ENCODE peak calls at places on chromosomes 2 and 18, in five cellular contexts. O, M, Q, W and Z are unnamed samples.

GRCh38 chr2:46384457-46384815 is 87.2 kb downstream of the EPAS1 start:
- DNase-seq in O (no peak), M (no peak), Q (no peak), W (no peak), Z (no peak)

GRCh38 chr2:109410021-109410815 is 203.5 kb downstream of the SEPTIN10 start:
- DNase-seq in O (peak), M (peak), Q (no peak), W (peak), Z (no peak)

GRCh38 chr2:38377501-38378258 is 607 bp upstream of the ATL2 start:
- DNase-seq in O (peak), M (peak), Q (no peak), W (peak), Z (no peak)

GRCh38 chr2:226915846-226916360 is 80.0 kb downstream of the RHBDD1 start:
- DNase-seq in O (no peak), M (peak), Q (no peak), W (peak), Z (no peak)

GRCh38 chr2:233142355-233142897 is 82.3 kb downstream of the INPP5D start:
- DNase-seq in O (no peak), M (no peak), Q (no peak), W (no peak), Z (no peak)

GRCh38 chr2:233822781-233823730 is 31.3 kb downstream of the HJURP start:
- DNase-seq in O (no peak), M (no peak), Q (no peak), W (no peak), Z (no peak)

GRCh38 chr18:41545091-41545888 is 409.7 kb upstream of the PIK3C3 start:
- DNase-seq in O (no peak), M (no peak), Q (no peak), W (no peak), Z (no peak)

GRCh38 chr2:96145028-96145939 is at the start of gene DUSP2:
- DNase-seq in O (peak), M (peak), Q (no peak), W (peak), Z (peak)

GRCh38 chr2:217215877-217216276 is 356.0 kb upstream of the TNP1 start:
- DNase-seq in O (no peak), M (no peak), Q (no peak), W (no peak), Z (no peak)

GRCh38 chr2:18599509-18600254 is 10.3 kb upstream of the NT5C1B start:
- DNase-seq in O (no peak), M (no peak), Q (no peak), W (peak), Z (no peak)

GRCh38 chr2:206802654-206803514 is 37.5 kb downstream of the FASTKD2 start:
- DNase-seq in O (no peak), M (no peak), Q (no peak), W (no peak), Z (no peak)

GRCh38 chr2:240636563-240637115 is 11.4 kb downstream of the GPR35 start:
- DNase-seq in O (no peak), M (no peak), Q (no peak), W (no peak), Z (no peak)

GRCh38 chr2:20676353-20677215 is 9.6 kb downstream of the GDF7 start:
- DNase-seq in O (no peak), M (peak), Q (no peak), W (no peak), Z (no peak)

GRCh38 chr18:26342646-26343045 is 116.4 kb downstream of the TAF4B start:
- DNase-seq in O (no peak), M (no peak), Q (no peak), W (no peak), Z (peak)

GRCh38 chr18:76476665-76477561 is 18.1 kb downstream of the ZNF516 start:
- DNase-seq in O (no peak), M (peak), Q (no peak), W (peak), Z (peak)

GRCh38 chr18:73461038-73461779 is 593.4 kb upstream of the NETO1 start:
- DNase-seq in O (no peak), M (peak), Q (no peak), W (peak), Z (no peak)

GRCh38 chr2:103132536-103133217 is 370.8 kb downstream of the TMEM182 start:
- DNase-seq in O (no peak), M (no peak), Q (no peak), W (no peak), Z (no peak)

GRCh38 chr2:46555011-46555410 is 75.6 kb downstream of the TMEM247 start:
- DNase-seq in O (no peak), M (no peak), Q (peak), W (no peak), Z (peak)

GRCh38 chr18:26909599-26910290 is 44.2 kb upstream of the AQP4 start:
- DNase-seq in O (no peak), M (no peak), Q (no peak), W (no peak), Z (no peak)

GRCh38 chr18:6960656-6961055 is 156.9 kb downstream of the LAMA1 start:
- DNase-seq in O (no peak), M (peak), Q (no peak), W (peak), Z (no peak)

GRCh38 chr2:222398446-222398885 is 25.9 kb upstream of the SGPP2 start:
- DNase-seq in O (peak), M (no peak), Q (no peak), W (no peak), Z (no peak)

GRCh38 chr2:231318436-231318835 is 77.1 kb upstream of the B3GNT7 start:
- DNase-seq in O (peak), M (no peak), Q (no peak), W (no peak), Z (no peak)

GRCh38 chr2:85631316-85631715 is 15.3 kb downstream of the USP39 start:
- DNase-seq in O (no peak), M (no peak), Q (no peak), W (no peak), Z (no peak)

GRCh38 chr2:85623991-85624390 is 8.0 kb downstream of the USP39 start:
- DNase-seq in O (no peak), M (no peak), Q (no peak), W (no peak), Z (no peak)

DNA sequence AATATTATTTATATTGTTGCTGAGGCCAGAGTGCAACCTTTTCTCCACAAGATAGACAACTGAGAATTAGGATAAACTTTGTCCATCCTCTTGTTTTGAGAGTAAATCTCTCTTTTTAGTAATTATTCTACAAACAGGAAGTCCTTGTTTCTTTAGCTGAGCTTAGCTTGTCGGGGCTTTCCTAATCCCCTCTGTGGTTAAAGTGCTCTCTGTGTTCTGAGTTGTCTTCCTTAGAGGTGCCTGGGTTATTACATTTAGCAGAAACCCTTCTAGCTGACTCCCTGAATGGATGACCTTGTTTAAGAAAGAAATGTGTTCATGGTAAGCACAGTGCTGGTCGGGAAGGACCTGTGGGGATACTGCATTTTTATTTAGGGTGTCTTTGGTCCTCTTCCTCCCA is 12.7 kb downstream of the USP39 start:
- DNase-seq in O (no peak), M (peak), Q (no peak), W (no peak), Z (no peak)
- TF ChIP-seq CTCF in O (no peak), M (no peak), Q (no peak), W (no peak), Z (no peak)

GRCh38 chr2:164954954-164955701 is at the start of gene SLC38A11:
- DNase-seq in O (no peak), M (no peak), Q (no peak), W (no peak), Z (peak)
- TF ChIP-seq CTCF in O (no peak), M (peak), Q (no peak), W (peak), Z (no peak)

GRCh38 chr2:70646429-70646828 is 92.8 kb upstream of the TGFA start:
- DNase-seq in O (no peak), M (no peak), Q (no peak), W (no peak), Z (no peak)

GRCh38 chr2:70647873-70648481 is 94.4 kb upstream of the TGFA start:
- DNase-seq in O (peak), M (peak), Q (peak), W (peak), Z (peak)

GRCh38 chr2:70643715-70644114 is 90.1 kb upstream of the TGFA start:
- DNase-seq in O (peak), M (no peak), Q (no peak), W (no peak), Z (peak)

GRCh38 chr2:70641263-70641784 is 87.7 kb upstream of the TGFA start:
- DNase-seq in O (no peak), M (no peak), Q (no peak), W (peak), Z (no peak)

GRCh38 chr2:70645733-70646420 is 92.3 kb upstream of the TGFA start:
- DNase-seq in O (peak), M (no peak), Q (no peak), W (no peak), Z (no peak)
- TF ChIP-seq CTCF in O (no peak), M (no peak), Q (peak), W (peak), Z (no peak)

GRCh38 chr2:224022474-224022873 is 16.6 kb downstream of the SERPINE2 start:
- DNase-seq in O (no peak), M (no peak), Q (no peak), W (no peak), Z (no peak)

GRCh38 chr2:224014336-224014735 is 24.8 kb downstream of the SERPINE2 start:
- DNase-seq in O (no peak), M (no peak), Q (no peak), W (no peak), Z (no peak)

GRCh38 chr2:224023188-224023587 is 15.9 kb downstream of the SERPINE2 start:
- DNase-seq in O (no peak), M (peak), Q (no peak), W (peak), Z (no peak)

GRCh38 chr2:224016963-224017362 is 22.1 kb downstream of the SERPINE2 start:
- DNase-seq in O (no peak), M (no peak), Q (no peak), W (no peak), Z (no peak)

DNA sequence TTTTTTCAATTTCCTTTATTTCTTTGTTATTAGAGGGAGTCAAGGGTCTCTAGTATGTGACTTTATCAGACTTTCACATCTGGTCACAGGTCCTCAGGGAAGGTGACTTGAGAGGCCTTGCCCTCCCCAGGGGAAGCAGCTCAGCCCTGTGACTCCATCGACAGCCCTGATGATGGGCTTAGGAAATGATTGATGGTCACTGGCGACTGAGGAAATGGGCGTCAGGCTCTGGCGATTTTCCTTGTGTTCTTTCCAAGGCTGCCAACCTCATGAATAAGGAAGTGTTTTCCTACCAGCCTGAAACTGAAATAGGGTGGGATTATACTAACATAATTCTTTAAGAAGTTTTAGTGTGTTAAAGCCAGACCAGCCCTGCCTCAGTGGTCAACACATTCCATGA is 21.1 kb downstream of the SERPINE2 start:
- DNase-seq in O (no peak), M (no peak), Q (no peak), W (no peak), Z (no peak)
- TF ChIP-seq CTCF in O (no peak), M (no peak), Q (no peak), W (no peak), Z (no peak)

GRCh38 chr2:62423235-62423634 is 82.8 kb downstream of the TMEM17 start:
- DNase-seq in O (no peak), M (peak), Q (no peak), W (peak), Z (no peak)

GRCh38 chr2:62423883-62424458 is 82.0 kb downstream of the TMEM17 start:
- DNase-seq in O (no peak), M (no peak), Q (no peak), W (no peak), Z (no peak)

GRCh38 chr2:62426005-62426912 is 79.7 kb downstream of the TMEM17 start:
- DNase-seq in O (no peak), M (no peak), Q (no peak), W (no peak), Z (no peak)

GRCh38 chr2:62427146-62427545 is 78.8 kb downstream of the TMEM17 start:
- DNase-seq in O (no peak), M (no peak), Q (no peak), W (no peak), Z (no peak)

DNA sequence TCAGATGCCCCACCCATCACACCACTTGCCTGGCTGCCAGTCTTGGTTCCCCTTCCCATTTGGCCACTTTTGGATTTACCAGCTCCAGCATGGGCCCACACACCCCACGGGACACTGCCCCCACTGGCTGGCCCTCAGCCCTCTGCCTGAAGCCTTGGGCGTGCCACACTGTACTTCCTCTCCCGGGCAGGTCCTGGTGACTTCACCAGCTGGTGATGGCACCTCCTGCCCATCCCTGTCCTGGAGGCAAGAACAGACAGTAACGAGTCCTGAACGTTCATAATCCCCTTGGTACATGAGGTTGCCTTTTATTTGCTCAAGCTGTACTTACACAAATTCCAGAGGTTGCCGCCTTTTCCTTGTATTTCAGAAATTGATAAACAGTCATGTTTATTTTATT is 81.1 kb downstream of the TMEM17 start:
- DNase-seq in O (no peak), M (no peak), Q (no peak), W (no peak), Z (no peak)
- TF ChIP-seq CTCF in O (no peak), M (no peak), Q (no peak), W (no peak), Z (no peak)

GRCh38 chr2:162524849-162525248 is 180.9 kb downstream of the GCA start:
- DNase-seq in O (no peak), M (no peak), Q (no peak), W (no peak), Z (no peak)

GRCh38 chr2:162518894-162519293 is 175.0 kb downstream of the GCA start:
- DNase-seq in O (no peak), M (no peak), Q (no peak), W (no peak), Z (no peak)

GRCh38 chr2:162520959-162521358 is 177.0 kb downstream of the GCA start:
- DNase-seq in O (no peak), M (no peak), Q (no peak), W (no peak), Z (peak)

GRCh38 chr2:162521871-162522655 is 178.1 kb downstream of the GCA start:
- DNase-seq in O (no peak), M (no peak), Q (no peak), W (no peak), Z (no peak)

DNA sequence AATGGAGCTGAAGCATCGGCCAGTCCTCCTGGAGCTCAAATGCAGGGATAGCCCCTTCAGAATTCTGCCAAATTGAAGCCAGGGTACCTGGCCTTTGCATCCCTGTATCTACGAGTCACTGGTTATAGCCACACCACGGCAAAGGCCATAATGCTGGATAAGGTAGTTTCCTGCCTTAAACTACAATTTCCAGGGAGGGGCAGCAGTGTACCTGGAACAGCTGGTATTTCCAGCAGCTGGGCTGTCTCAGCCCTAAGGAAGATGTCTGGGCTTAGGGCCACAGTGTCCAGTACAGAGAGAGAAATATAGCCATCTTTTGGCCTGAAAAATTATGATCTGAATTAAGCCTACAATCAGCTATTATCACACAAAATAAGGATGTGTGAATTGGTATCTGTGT is 180.3 kb downstream of the GCA start:
- DNase-seq in O (peak), M (no peak), Q (no peak), W (no peak), Z (peak)
- TF ChIP-seq CTCF in O (no peak), M (no peak), Q (no peak), W (no peak), Z (no peak)

DNA sequence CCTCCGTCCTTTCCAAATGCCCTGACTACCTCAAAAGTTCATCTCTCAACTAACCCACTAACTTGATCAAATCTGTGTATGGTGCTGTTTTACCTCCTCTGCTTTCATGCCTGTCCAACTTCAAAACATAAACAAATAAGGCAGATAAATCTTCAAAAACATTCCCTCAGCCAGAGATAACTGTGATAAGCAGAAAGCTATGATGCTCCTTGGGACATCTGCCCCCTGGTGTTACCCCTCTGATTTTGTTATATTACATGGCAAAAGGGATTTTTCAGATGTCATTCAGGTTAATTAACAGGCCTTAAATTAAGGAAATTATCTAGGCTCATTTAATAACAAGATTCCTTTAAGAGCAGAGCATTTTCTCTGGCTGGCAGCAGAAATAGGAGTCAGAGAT is 810.8 kb upstream of the CHAC2 start:
- DNase-seq in O (no peak), M (no peak), Q (no peak), W (no peak), Z (no peak)
- TF ChIP-seq CTCF in O (no peak), M (peak), Q (peak), W (peak), Z (no peak)

DNA sequence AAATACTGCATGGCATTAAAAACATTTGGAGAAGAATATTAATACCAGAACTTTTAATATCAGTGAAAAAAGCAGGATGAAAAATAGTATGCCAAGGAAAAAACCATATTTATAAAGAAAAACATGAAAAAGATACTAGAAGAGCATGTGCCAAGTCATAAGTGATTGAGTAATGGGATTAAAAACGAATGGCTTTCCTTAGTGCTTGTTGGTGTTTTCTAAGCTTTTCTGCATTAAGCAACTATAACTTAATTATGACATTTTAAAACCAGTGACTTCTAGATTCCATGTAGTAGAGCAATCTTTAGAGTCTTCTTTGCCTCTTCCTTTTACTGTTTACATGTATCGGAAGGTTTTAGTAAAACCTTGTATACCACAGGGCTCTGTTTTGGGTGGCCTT is 6.6 kb downstream of the MAPRE3 start:
- DNase-seq in O (no peak), M (no peak), Q (no peak), W (no peak), Z (no peak)
- TF ChIP-seq CTCF in O (no peak), M (no peak), Q (no peak), W (no peak), Z (no peak)

GRCh38 chr18:48027401-48027931 is 97.0 kb upstream of the SMAD2 start:
- DNase-seq in O (no peak), M (no peak), Q (no peak), W (no peak), Z (no peak)

GRCh38 chr18:48026216-48026615 is 95.8 kb upstream of the SMAD2 start:
- DNase-seq in O (no peak), M (no peak), Q (no peak), W (no peak), Z (no peak)

GRCh38 chr18:48028716-48029115 is 98.3 kb upstream of the SMAD2 start:
- DNase-seq in O (no peak), M (no peak), Q (no peak), W (no peak), Z (peak)

GRCh38 chr18:48029296-48029986 is 99.0 kb upstream of the SMAD2 start:
- DNase-seq in O (no peak), M (no peak), Q (no peak), W (no peak), Z (no peak)

GRCh38 chr18:48028081-48028480 is 97.6 kb upstream of the SMAD2 start:
- DNase-seq in O (no peak), M (no peak), Q (no peak), W (no peak), Z (no peak)
- TF ChIP-seq CTCF in O (peak), M (no peak), Q (no peak), W (no peak), Z (no peak)

GRCh38 chr18:36850527-36851201 is 21.7 kb downstream of the KIAA1328 start:
- DNase-seq in O (no peak), M (peak), Q (no peak), W (peak), Z (peak)
- TF ChIP-seq CTCF in O (no peak), M (no peak), Q (no peak), W (no peak), Z (no peak)